ENCODE peak calls at places on chromosomes 16 and 17, in four cellular contexts. P is GM12878, J is K562, M is HepG2. O is an unnamed sample.

GRCh38 chr16:17364319-17365210 is 106.2 kb downstream of the XYLT1 start:
- DNase-seq in P (no peak), J (no peak), M (no peak), O (no peak)

GRCh38 chr16:59988591-59988990 is 1254.5 kb upstream of the GOT2 start:
- DNase-seq in P (no peak), J (no peak), M (no peak), O (no peak)

GRCh38 chr16:84673203-84673535 is 24.9 kb downstream of the KLHL36 start:
- DNase-seq in P (no peak), J (no peak), M (no peak), O (no peak)

GRCh38 chr16:89383095-89384003 is 107.0 kb downstream of the ANKRD11 start:
- DNase-seq in P (no peak), J (peak; percentile 71), M (peak; percentile 45), O (peak; percentile 38)

GRCh38 chr17:57561072-57561861 is 183.8 kb downstream of the CCDC182 start:
- DNase-seq in P (no peak), J (no peak), M (peak; percentile 99), O (no peak)

GRCh38 chr17:77214743-77215142 is 74.0 kb downstream of the SEC14L1 start:
- DNase-seq in P (no peak), J (no peak), M (peak; percentile 65), O (peak; percentile 65)

GRCh38 chr17:80169784-80170500 is at the start of gene CARD14:
- DNase-seq in P (no peak), J (no peak), M (no peak), O (no peak)

GRCh38 chr16:85376292-85377095 is 236.6 kb upstream of the GSE1 start:
- DNase-seq in P (no peak), J (no peak), M (no peak), O (no peak)

GRCh38 chr16:672371-672770 is 3.1 kb upstream of the RHBDL1 start:
- DNase-seq in P (no peak), J (no peak), M (no peak), O (no peak)

GRCh38 chr16:85365120-85365519 is 248.0 kb upstream of the GSE1 start:
- DNase-seq in P (no peak), J (no peak), M (no peak), O (no peak)

GRCh38 chr17:17612085-17613022 is 20.8 kb upstream of the PEMT start:
- DNase-seq in P (no peak), J (no peak), M (no peak), O (no peak)

GRCh38 chr17:51322390-51323029 is 62.2 kb downstream of the UTP18 start:
- DNase-seq in P (no peak), J (peak; percentile 27), M (peak; percentile 66), O (peak; percentile 42)

GRCh38 chr17:2883544-2884203 is 87.4 kb downstream of the RAP1GAP2 start:
- DNase-seq in P (no peak), J (no peak), M (peak; percentile 39), O (no peak)

GRCh38 chr17:39194089-39194984 is 3.1 kb downstream of the CACNB1 start:
- DNase-seq in P (no peak), J (peak; percentile 91), M (peak; percentile 80), O (peak; percentile 67)

GRCh38 chr16:15952265-15952711 is 2.9 kb downstream of the ABCC1 start:
- DNase-seq in P (no peak), J (no peak), M (peak; percentile 70), O (no peak)

GRCh38 chr16:54194008-54194731 is 92.4 kb downstream of the IRX3 start:
- DNase-seq in P (no peak), J (no peak), M (no peak), O (peak; percentile 35)

GRCh38 chr16:15829460-15829859 is 27.4 kb downstream of the MYH11 start:
- DNase-seq in P (no peak), J (no peak), M (no peak), O (no peak)

GRCh38 chr17:39863918-39864746 is at the start of gene IKZF3:
- DNase-seq in P (no peak), J (peak; percentile 55), M (peak; percentile 46), O (peak; percentile 37)

GRCh38 chr17:38322156-38322779 is 21.5 kb downstream of the GPR179 start:
- DNase-seq in P (no peak), J (peak; percentile 81), M (peak; percentile 48), O (peak; percentile 68)

GRCh38 chr16:14011006-14011405 is 60.1 kb upstream of the MRTFB start:
- DNase-seq in P (no peak), J (no peak), M (no peak), O (no peak)

GRCh38 chr16:30121741-30122620 is 1.0 kb downstream of the MAPK3 start:
- DNase-seq in P (no peak), J (no peak), M (no peak), O (no peak)

GRCh38 chr16:711548-712320 is 3.2 kb upstream of the METRN start:
- DNase-seq in P (no peak), J (peak; percentile 74), M (no peak), O (peak; percentile 84)

GRCh38 chr17:50365649-50366393 is 7.2 kb downstream of the MRPL27 start:
- DNase-seq in P (no peak), J (no peak), M (no peak), O (no peak)

GRCh38 chr17:73474370-73474988 is 162.7 kb upstream of the CDC42EP4 start:
- DNase-seq in P (no peak), J (peak; percentile 81), M (peak; percentile 9), O (peak; percentile 46)

GRCh38 chr16:89489731-89490385 is 503 bp downstream of the ANKRD11 start:
- DNase-seq in P (no peak), J (peak; percentile 57), M (no peak), O (no peak)

GRCh38 chr17:57707892-57708291 is 37.2 kb downstream of the CCDC182 start:
- DNase-seq in P (no peak), J (no peak), M (no peak), O (no peak)

GRCh38 chr16:68426355-68426652 is 22.0 kb downstream of the SMPD3 start:
- DNase-seq in P (no peak), J (no peak), M (no peak), O (no peak)

GRCh38 chr17:51056813-51057510 is 63.7 kb downstream of the SPAG9 start:
- DNase-seq in P (no peak), J (peak; percentile 19), M (peak; percentile 68), O (peak; percentile 34)

GRCh38 chr16:67845291-67846062 is 1.3 kb upstream of the NUTF2 start:
- DNase-seq in P (no peak), J (no peak), M (no peak), O (no peak)

GRCh38 chr17:61411944-61412859 is 12.6 kb downstream of the TBX2 start:
- DNase-seq in P (peak; percentile 5), J (peak; percentile 84), M (peak; percentile 64), O (peak; percentile 91)

GRCh38 chr17:80879723-80880649 is 111.7 kb upstream of the CHMP6 start:
- DNase-seq in P (no peak), J (no peak), M (no peak), O (no peak)

GRCh38 chr16:10156111-10156510 is 26.1 kb downstream of the GRIN2A start:
- DNase-seq in P (no peak), J (no peak), M (no peak), O (no peak)

GRCh38 chr17:50023520-50023919 is 28.5 kb upstream of the DLX3 start:
- DNase-seq in P (no peak), J (no peak), M (no peak), O (no peak)

GRCh38 chr17:35749560-35750412 is 3.3 kb downstream of the GAS2L2 start:
- DNase-seq in P (no peak), J (peak; percentile 70), M (no peak), O (no peak)

GRCh38 chr17:44865231-44865660 is 17.6 kb downstream of the HIGD1B start:
- DNase-seq in P (no peak), J (peak; percentile 71), M (peak; percentile 71), O (peak; percentile 82)

GRCh38 chr16:24721830-24722238 is 7.6 kb upstream of the TNRC6A start:
- DNase-seq in P (no peak), J (no peak), M (no peak), O (no peak)

DNA sequence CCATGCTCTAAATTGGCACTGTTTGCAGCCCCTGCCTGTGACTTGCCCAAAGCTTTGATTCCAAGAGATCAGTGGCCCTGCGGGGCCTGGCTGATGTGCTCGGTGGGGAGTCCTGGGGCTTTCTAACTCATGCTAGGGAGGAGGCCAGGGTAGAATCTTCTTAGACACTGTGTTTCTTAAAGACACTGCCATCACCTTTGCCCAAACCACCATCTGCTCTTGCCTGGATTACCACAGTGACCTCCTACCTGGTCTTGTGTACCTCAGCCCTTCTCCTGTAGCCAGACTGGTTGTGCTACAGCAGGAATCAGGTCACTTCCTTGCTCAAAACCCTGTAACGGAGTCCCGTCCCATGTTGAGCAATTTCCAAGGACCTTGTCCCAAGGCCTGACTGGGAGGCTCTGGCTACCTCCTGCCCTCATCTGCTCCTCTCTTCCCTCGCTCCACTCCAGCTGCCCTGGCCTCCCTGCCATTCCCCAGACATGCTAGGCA is 71.7 kb downstream of the WWP2 start:
- DNase-seq in P (no peak), J (no peak), M (peak; percentile 53), O (no peak)
- TF ChIP-seq SP1 in P (no peak), J (no peak), M (no peak), O (no peak)

DNA sequence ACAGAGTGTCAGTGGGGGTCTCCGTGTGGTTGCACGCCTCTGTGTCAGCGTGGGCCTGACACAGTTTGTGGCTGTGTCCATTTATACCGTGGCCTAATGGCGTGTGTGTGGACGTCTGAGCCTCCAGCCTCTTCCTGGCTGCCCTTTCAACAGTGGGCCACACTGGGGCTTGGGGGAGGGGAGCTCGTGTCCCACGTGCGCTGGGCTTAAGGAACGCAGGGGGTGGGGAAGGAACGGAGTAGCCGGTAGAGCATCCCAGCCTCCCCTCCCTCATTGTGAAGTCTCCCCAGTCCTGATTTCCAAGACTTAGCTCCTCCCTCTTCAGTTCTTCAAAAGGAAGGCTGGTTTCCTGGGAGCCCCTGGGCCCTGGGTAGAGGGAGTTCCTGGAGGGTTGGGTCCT is 9.5 kb upstream of the HES7 start:
- DNase-seq in P (no peak), J (no peak), M (no peak), O (no peak)
- TF ChIP-seq TARDBP in P (no peak), J (no peak), M (no peak), O (no peak)

GRCh38 chr16:4703906-4704305 is 10.5 kb downstream of the NUDT16L1 start:
- DNase-seq in P (no peak), J (no peak), M (no peak), O (no peak)

GRCh38 chr16:4702466-4702808 is 9.1 kb downstream of the NUDT16L1 start:
- DNase-seq in P (no peak), J (no peak), M (peak; percentile 44), O (no peak)

GRCh38 chr16:4700997-4701743 is 7.8 kb downstream of the NUDT16L1 start:
- DNase-seq in P (no peak), J (no peak), M (no peak), O (no peak)

GRCh38 chr16:4700380-4700996 is 7.1 kb downstream of the NUDT16L1 start:
- DNase-seq in P (no peak), J (no peak), M (no peak), O (no peak)

GRCh38 chr16:4701791-4702465 is 8.6 kb downstream of the NUDT16L1 start:
- DNase-seq in P (no peak), J (no peak), M (no peak), O (no peak)
- TF ChIP-seq FOXK2 in P (no peak), J (no peak), M (no peak), O (no peak)

GRCh38 chr17:82638183-82638773 is 10.0 kb downstream of the WDR45B start:
- DNase-seq in P (no peak), J (no peak), M (no peak), O (no peak)
- TF ChIP-seq SP1 in P (no peak), J (no peak), M (no peak), O (no peak)

O was measured in HEK293T.